ENCODE peak calls at places on chromosomes 3 and 15, in seven cellular contexts. H, R, Z, W, Q, T and L are unnamed samples.

GRCh38 chr15:86743283-86743903 is 663.7 kb downstream of the AGBL1 start:
- DNase-seq in Q (no peak), Z (no peak), R (peak), W (peak), H (peak), T (no peak), L (no peak)

GRCh38 chr3:158105710-158106438 is at the start of gene SHOX2:
- DNase-seq in Q (peak), Z (peak), W (no peak), R (no peak), T (no peak), H (no peak), L (no peak)

GRCh38 chr3:189233225-189233858 is 61.6 kb downstream of the TPRG1 start:
- DNase-seq in H (peak), W (no peak), T (peak), R (no peak), Z (peak), Q (peak), L (peak)

GRCh38 chr15:70726753-70727152 is 36.6 kb downstream of the UACA start:
- DNase-seq in Z (no peak), Q (peak), H (no peak), W (no peak), T (no peak), R (no peak), L (no peak)

GRCh38 chr15:28921925-28922711 is 36.3 kb downstream of the APBA2 start:
- DNase-seq in H (no peak), Z (no peak), W (no peak), R (no peak), T (no peak), Q (no peak), L (no peak)

GRCh38 chr15:71713191-71713798 is 97.1 kb upstream of the NR2E3 start:
- DNase-seq in H (no peak), T (no peak), Z (no peak), Q (no peak), R (no peak), W (no peak), L (no peak)

GRCh38 chr3:43893721-43894120 is 203.0 kb downstream of the ABHD5 start:
- DNase-seq in H (no peak), T (no peak), R (no peak), Z (no peak), Q (peak), W (no peak), L (no peak)

GRCh38 chr3:114454592-114455251 is 160.9 kb downstream of the TIGIT start:
- DNase-seq in Z (no peak), Q (peak), R (no peak), H (peak), W (no peak), T (peak), L (no peak)

GRCh38 chr3:171396048-171396447 is 64.2 kb downstream of the TNIK start:
- DNase-seq in R (no peak), T (no peak), H (no peak), Z (no peak), W (no peak), Q (peak), L (no peak)

GRCh38 chr3:129474986-129475804 is 35.2 kb downstream of the IFT122 start:
- DNase-seq in W (no peak), R (no peak), Q (no peak), H (no peak), Z (no peak), T (no peak), L (no peak)

GRCh38 chr15:80419546-80419945 is 15.4 kb downstream of the ARNT2 start:
- DNase-seq in H (no peak), W (no peak), T (no peak), R (no peak), Q (peak), Z (no peak), L (no peak)

GRCh38 chr3:190701096-190701532 is 161.4 kb downstream of the GMNC start:
- DNase-seq in H (peak), Z (peak), T (no peak), R (no peak), W (no peak), Q (peak), L (no peak)

GRCh38 chr3:74465652-74466415 is 148.6 kb downstream of the CNTN3 start:
- DNase-seq in Q (peak), W (no peak), H (no peak), Z (no peak), T (no peak), R (no peak), L (no peak)

GRCh38 chr15:48566669-48567068 is 78.8 kb downstream of the FBN1 start:
- DNase-seq in W (no peak), Z (no peak), T (no peak), R (no peak), Q (peak), H (no peak), L (no peak)